ENCODE peak calls at places on chromosomes 6 and 20, in five cellular contexts. F is AG10803, M is brain microvascular endothelial cell, K is psoas muscle, V is A549. D is an unnamed sample.

GRCh38 chr6:155142902-155143609 is 120.8 kb upstream of the CLDN20 start:
- DNase-seq in F (peak; percentile 38), M (no peak), K (no peak), V (no peak), D (no peak)

GRCh38 chr6:110188791-110189190 is 8.6 kb downstream of the CDC40 start:
- DNase-seq in F (peak; percentile 17), M (no peak), K (no peak), V (no peak), D (no peak)

GRCh38 chr6:18823782-18824386 is 436.7 kb downstream of the RNF144B start:
- DNase-seq in F (peak; percentile 0), M (peak; percentile 19), K (no peak), V (no peak), D (no peak)

GRCh38 chr6:35287671-35288396 is 9.8 kb upstream of the DEF6 start:
- DNase-seq in F (peak; percentile 41), M (no peak), K (peak; percentile 54), V (no peak), D (no peak)

GRCh38 chr20:19017104-19017690 is 195.2 kb upstream of the SLC24A3 start:
- DNase-seq in F (no peak), M (no peak), K (no peak), V (no peak), D (no peak)

GRCh38 chr20:44850272-44850671 is 35.2 kb upstream of the YWHAB start:
- DNase-seq in F (no peak), M (no peak), K (no peak), V (no peak), D (no peak)

GRCh38 chr6:85113934-85114582 is 335.8 kb upstream of the NT5E start:
- DNase-seq in F (peak; percentile 51), M (no peak), K (no peak), V (no peak), D (no peak)

GRCh38 chr20:54255157-54255556 is 47.3 kb downstream of the PFDN4 start:
- DNase-seq in F (peak; percentile 42), M (peak; percentile 27), K (no peak), V (no peak), D (peak; percentile 14)

GRCh38 chr6:6600865-6601264 is 12.3 kb downstream of the LY86 start:
- DNase-seq in F (no peak), M (no peak), K (no peak), V (no peak), D (no peak)

GRCh38 chr20:57030611-57031600 is 235.5 kb downstream of the BMP7 start:
- DNase-seq in F (peak; percentile 88), M (peak; percentile 89), K (no peak), V (no peak), D (peak; percentile 60)

GRCh38 chr6:114735118-114735730 is 392.4 kb upstream of the HS3ST5 start:
- DNase-seq in F (no peak), M (no peak), K (no peak), V (no peak), D (no peak)

GRCh38 chr20:38290829-38291581 is 13.0 kb upstream of the BPI start:
- DNase-seq in F (peak; percentile 66), M (peak; percentile 100), K (peak; percentile 65), V (peak; percentile 82), D (peak; percentile 35)

GRCh38 chr6:143279385-143279784 is 171.1 kb downstream of the ADAT2 start:
- DNase-seq in F (no peak), M (peak; percentile 31), K (no peak), V (peak; percentile 3), D (no peak)

GRCh38 chr20:47456952-47457724 is 44.5 kb upstream of the NCOA3 start:
- DNase-seq in F (peak; percentile 78), M (peak; percentile 73), K (no peak), V (peak; percentile 79), D (peak; percentile 63)

GRCh38 chr6:39137235-39137634 is 22.2 kb upstream of the SAYSD1 start:
- DNase-seq in F (peak; percentile 9), M (peak; percentile 43), K (no peak), V (no peak), D (no peak)

GRCh38 chr20:56653221-56653620 is 24.1 kb downstream of the TFAP2C start:
- DNase-seq in F (peak; percentile 69), M (no peak), K (no peak), V (no peak), D (no peak)

GRCh38 chr20:53917145-53918009 is 153.0 kb downstream of the BCAS1 start:
- DNase-seq in F (peak; percentile 95), M (peak; percentile 63), K (peak; percentile 69), V (no peak), D (no peak)

GRCh38 chr6:160596433-160596832 is 67.6 kb downstream of the LPA start:
- DNase-seq in F (no peak), M (no peak), K (no peak), V (no peak), D (no peak)

GRCh38 chr6:156795825-156796224 is 18.6 kb downstream of the ARID1B start:
- DNase-seq in F (peak; percentile 49), M (no peak), K (no peak), V (no peak), D (no peak)

GRCh38 chr6:3405679-3406078 is 51.2 kb downstream of the SLC22A23 start:
- DNase-seq in F (peak; percentile 75), M (peak; percentile 54), K (no peak), V (no peak), D (peak; percentile 57)

GRCh38 chr20:237479-237878 is 10.4 kb downstream of the DEFB129 start:
- DNase-seq in F (no peak), M (no peak), K (no peak), V (no peak), D (no peak)

GRCh38 chr6:30544666-30545272 is 11.5 kb downstream of the GNL1 start:
- DNase-seq in F (peak; percentile 70), M (peak; percentile 57), K (no peak), V (peak; percentile 53), D (peak; percentile 46)

GRCh38 chr6:25883991-25884390 is 9.9 kb upstream of the SLC17A3 start:
- DNase-seq in F (peak; percentile 83), M (no peak), K (no peak), V (peak; percentile 6), D (peak; percentile 67)

GRCh38 chr20:53839423-53840176 is 230.8 kb downstream of the BCAS1 start:
- DNase-seq in F (no peak), M (no peak), K (no peak), V (no peak), D (no peak)

GRCh38 chr6:145086197-145086596 is 649.1 kb downstream of the EPM2A start:
- DNase-seq in F (peak; percentile 53), M (peak; percentile 59), K (no peak), V (no peak), D (no peak)

GRCh38 chr6:108741346-108741989 is 106.8 kb upstream of the ARMC2 start:
- DNase-seq in F (no peak), M (no peak), K (no peak), V (no peak), D (no peak)
- H3K4me3 ChIP-seq in F (no peak overlapping the region), M (no peak overlapping the region), K (no peak overlapping the region), V (no peak overlapping the region), D (no peak overlapping the region)

GRCh38 chr6:55569638-55570037 is 9.4 kb downstream of the HMGCLL1 start:
- DNase-seq in F (no peak), M (no peak), K (peak; percentile 76), V (no peak), D (no peak)

GRCh38 chr6:55567558-55567957 is 11.4 kb downstream of the HMGCLL1 start:
- DNase-seq in F (no peak), M (no peak), K (no peak), V (no peak), D (no peak)

DNA sequence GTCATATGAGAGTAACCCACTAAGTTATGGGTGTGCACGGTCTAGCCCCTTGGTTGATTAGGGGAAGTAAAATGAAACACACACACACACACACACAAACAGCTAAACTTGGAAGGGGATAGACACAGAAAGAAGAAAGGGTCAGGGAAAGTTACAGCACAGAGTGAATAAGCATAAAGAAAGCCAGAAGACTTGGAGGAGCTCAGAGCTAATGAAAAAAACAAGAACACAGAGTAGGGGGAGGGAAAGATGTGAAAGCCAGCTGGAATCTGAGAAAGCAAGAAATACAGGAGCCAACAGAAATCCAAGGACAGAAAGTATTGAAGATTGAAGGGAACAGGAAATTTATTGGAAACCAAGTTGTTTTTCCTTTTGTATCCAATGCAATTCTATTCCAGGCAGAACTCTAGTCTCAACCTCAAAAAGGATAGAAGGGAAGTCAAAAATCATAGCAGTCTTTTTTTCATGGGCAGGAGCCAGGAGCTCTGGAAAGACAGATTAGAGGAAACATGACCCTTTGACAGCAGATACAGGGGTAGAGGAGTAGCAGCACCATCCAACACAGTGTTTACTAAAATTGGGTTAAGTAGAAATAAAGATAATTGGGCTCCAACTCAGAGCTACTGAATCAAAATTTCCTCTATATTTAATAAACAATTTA is 10.1 kb downstream of the HMGCLL1 start:
- DNase-seq in F (no peak), M (no peak), K (no peak), V (no peak), D (no peak)
- TF ChIP-seq CTCF in F (no peak), M (no peak), K (no peak), V (no peak), D (no peak)

DNA sequence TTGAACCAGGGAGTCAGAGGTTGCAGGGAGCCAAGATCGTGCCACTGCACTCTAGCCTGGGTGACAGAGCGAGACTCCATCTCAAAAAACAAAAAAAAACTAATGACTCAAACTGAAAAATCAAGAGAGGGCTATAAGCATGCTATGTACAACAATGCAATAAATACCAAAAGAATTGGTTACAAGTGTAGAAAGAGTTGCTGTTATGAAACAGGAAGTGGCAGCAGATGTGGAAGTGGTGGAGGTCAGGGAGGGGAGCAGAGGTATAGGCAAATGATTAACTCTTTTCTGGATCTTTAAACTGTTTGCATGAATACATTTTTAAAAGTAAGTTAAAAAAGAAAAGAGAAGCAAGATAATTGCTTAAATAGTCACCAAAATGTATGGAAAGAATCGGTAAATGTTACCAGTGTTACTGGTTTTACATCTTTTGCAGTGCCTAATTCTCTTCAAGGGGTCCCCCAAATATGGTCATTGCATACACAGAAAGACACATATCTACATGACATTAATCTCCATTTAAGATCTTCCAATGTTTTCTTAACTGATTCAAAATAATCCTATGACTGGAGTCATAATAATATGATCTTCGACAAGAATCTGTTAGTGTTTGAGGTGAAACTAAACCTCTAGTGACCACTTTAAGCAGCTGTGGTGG is 15.0 kb downstream of the CALHM6 start:
- DNase-seq in F (peak; percentile 61), M (no peak), K (no peak), V (no peak), D (no peak)
- H3K4me3 ChIP-seq in F (no peak overlapping the region), M (no peak overlapping the region), K (no peak overlapping the region), V (no peak overlapping the region), D (no peak overlapping the region)

GRCh38 chr6:146788115-146788514 is 189.3 kb downstream of the ADGB start:
- DNase-seq in F (peak; percentile 27), M (no peak), K (no peak), V (no peak), D (no peak)

GRCh38 chr6:146781836-146782235 is 183.1 kb downstream of the ADGB start:
- DNase-seq in F (peak; percentile 36), M (no peak), K (no peak), V (no peak), D (no peak)

GRCh38 chr6:146790561-146791091 is 191.9 kb downstream of the ADGB start:
- DNase-seq in F (no peak), M (no peak), K (no peak), V (no peak), D (no peak)

GRCh38 chr6:146785001-146785585 is 186.3 kb downstream of the ADGB start:
- DNase-seq in F (peak; percentile 21), M (peak; percentile 53), K (no peak), V (peak; percentile 3), D (no peak)
- TF ChIP-seq CTCF in F (peak; percentile 56), M (peak; percentile 58), K (peak; percentile 32), V (peak; percentile 45), D (peak; percentile 55)

GRCh38 chr6:37137201-37137880 is 32.6 kb upstream of the PIM1 start:
- DNase-seq in F (peak; percentile 98), M (peak; percentile 99), K (no peak), V (peak; percentile 85), D (peak; percentile 95)
- H3K4me3 ChIP-seq in F (peak overlapping the region; percentile 18), M (peak overlapping the region; percentile 20), K (no peak overlapping the region), V (peak overlapping the region; percentile 32), D (peak overlapping the region; percentile 18)

D was measured in AG09309.